ENCODE peak calls at places on chromosomes 16 and 17, in four cellular contexts. B is A549; X is effector memory CD4-positive, alpha-beta T cell; T is SJCRH30. J is an unnamed sample.

GRCh38 chr17:81528384-81528650 is 140 bp downstream of the FSCN2 start:
- DNase-seq in B (no peak), X (no peak), T (no peak), J (no peak)

GRCh38 chr17:82065193-82065637 is 389 bp downstream of the DUS1L start:
- DNase-seq in B (no peak), X (peak), T (peak), J (no peak)

GRCh38 chr16:70705056-70705455 is 19.2 kb upstream of the MTSS2 start:
- DNase-seq in B (no peak), X (no peak), T (no peak), J (no peak)

GRCh38 chr17:62064029-62064790 is 868 bp downstream of the MED13 start:
- DNase-seq in B (no peak), X (no peak), T (peak), J (peak)

GRCh38 chr17:7932483-7932891 is 481 bp downstream of the CNTROB start:
- DNase-seq in B (peak), X (peak), T (peak), J (no peak)

GRCh38 chr16:57987441-57988177 is 12.9 kb downstream of the ZNF319 start:
- DNase-seq in B (no peak), X (no peak), T (no peak), J (no peak)

GRCh38 chr17:77666881-77667395 is 291.6 kb upstream of the TNRC6C start:
- DNase-seq in B (no peak), X (peak), T (no peak), J (peak)

GRCh38 chr16:89471225-89471624 is 19.1 kb downstream of the ANKRD11 start:
- DNase-seq in B (no peak), X (no peak), T (no peak), J (no peak)

GRCh38 chr17:27540300-27541105 is 84.3 kb downstream of the KSR1 start:
- DNase-seq in B (peak), X (no peak), T (peak), J (no peak)

GRCh38 chr16:9012848-9013507 is 49.3 kb upstream of the USP7 start:
- DNase-seq in B (no peak), X (no peak), T (no peak), J (no peak)

GRCh38 chr17:1018547-1018946 is 21.6 kb downstream of the TIMM22 start:
- DNase-seq in B (no peak), X (no peak), T (no peak), J (no peak)

GRCh38 chr17:78474631-78475146 is 96.2 kb downstream of the PGS1 start:
- DNase-seq in B (no peak), X (no peak), T (no peak), J (no peak)

GRCh38 chr16:88566158-88566557 is 4.0 kb upstream of the ZC3H18 start:
- DNase-seq in B (no peak), X (no peak), T (no peak), J (no peak)

GRCh38 chr17:58414596-58414997 is 2.7 kb downstream of the RNF43 start:
- DNase-seq in B (no peak), X (no peak), T (no peak), J (no peak)

GRCh38 chr17:58413684-58414083 is 3.6 kb downstream of the RNF43 start:
- DNase-seq in B (no peak), X (no peak), T (no peak), J (no peak)

GRCh38 chr17:58416937-58417299 is 416 bp downstream of the RNF43 start:
- DNase-seq in B (no peak), X (no peak), T (no peak), J (no peak)

GRCh38 chr17:58416396-58416795 is 938 bp downstream of the RNF43 start:
- DNase-seq in B (no peak), X (no peak), T (no peak), J (no peak)

GRCh38 chr17:58415371-58416055 is 1.8 kb downstream of the RNF43 start:
- DNase-seq in B (no peak), X (no peak), T (peak), J (no peak)
- H3K4me3 ChIP-seq in B (peak), X (no peak), T (no peak), J (no peak)

DNA sequence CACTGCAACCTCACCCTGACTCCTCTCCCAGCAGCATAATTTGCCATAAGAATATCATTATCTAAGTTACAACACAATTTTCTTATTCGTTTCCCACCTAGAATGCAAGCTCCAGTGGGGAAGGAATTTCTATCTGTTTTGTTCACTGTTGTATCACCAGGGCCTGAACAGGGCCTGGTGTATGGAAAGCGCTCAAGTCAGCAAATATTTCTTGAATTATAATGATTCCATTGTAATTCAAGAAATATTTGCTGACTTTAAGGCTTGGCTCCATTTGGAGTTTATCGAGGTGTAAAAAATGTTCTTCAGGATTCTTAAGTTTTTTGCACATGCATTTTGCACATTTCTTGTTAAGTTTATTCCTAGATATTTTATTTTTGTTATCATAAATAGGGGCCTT is 58.4 kb downstream of the RBFOX3 start:
- DNase-seq in B (no peak), X (no peak), T (no peak), J (no peak)
- H3K4me3 ChIP-seq in B (no peak), X (no peak), T (no peak), J (no peak)

GRCh38 chr17:40059729-40060475 is 2.9 kb upstream of the THRA start:
- DNase-seq in B (no peak), X (no peak), T (no peak), J (no peak)

GRCh38 chr17:40060887-40061480 is 1.8 kb upstream of the THRA start:
- DNase-seq in B (no peak), X (no peak), T (peak), J (no peak)

GRCh38 chr17:40056379-40057005 is 2.3 kb upstream of the MED24 start:
- DNase-seq in B (no peak), X (no peak), T (no peak), J (no peak)

GRCh38 chr17:40058151-40058784 is 4.1 kb upstream of the MED24 start:
- DNase-seq in B (no peak), X (no peak), T (no peak), J (no peak)

DNA sequence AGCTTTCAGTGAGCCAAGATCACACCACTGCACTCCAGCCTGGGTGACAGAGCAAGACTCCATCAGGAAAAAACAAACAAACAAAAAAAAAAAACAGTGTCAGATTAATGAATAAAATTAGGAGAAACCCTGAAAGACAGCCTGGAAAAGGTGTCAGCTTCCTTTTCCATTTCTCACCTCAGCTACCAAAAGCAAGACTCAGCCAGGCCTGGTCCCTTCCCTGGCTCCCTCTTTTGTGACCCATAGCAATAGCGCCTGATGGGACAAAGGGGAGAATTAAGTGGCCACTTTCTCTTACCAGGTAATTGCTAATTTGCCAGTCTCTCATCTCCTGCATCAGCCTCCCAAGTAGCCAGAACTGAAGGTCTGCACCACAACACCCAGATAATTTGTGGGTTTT is 3.9 kb upstream of the THRA start:
- DNase-seq in B (no peak), X (no peak), T (no peak), J (no peak)
- H3K4me3 ChIP-seq in B (no peak), X (no peak), T (no peak), J (no peak)

GRCh38 chr17:32636593-32637218 is 149.9 kb downstream of the CDK5R1 start:
- DNase-seq in B (no peak), X (no peak), T (no peak), J (no peak)
- H3K4me3 ChIP-seq in B (no peak), X (no peak), T (no peak), J (no peak)

GRCh38 chr16:1090620-1091587 is 5.1 kb downstream of the C1QTNF8 start:
- DNase-seq in B (no peak), X (no peak), T (peak), J (no peak)
- H3K4me3 ChIP-seq in B (peak), X (no peak), T (no peak), J (no peak)

GRCh38 chr16:12177643-12178042 is 201.1 kb downstream of the SNX29 start:
- DNase-seq in B (no peak), X (no peak), T (no peak), J (no peak)
- H3K4me3 ChIP-seq in B (no peak), X (no peak), T (no peak), J (no peak)

J was measured in Jurkat, Clone E6-1.